ENCODE peak calls at places on chromosomes 5 and 9, in nine cellular contexts. One of them, this sample, is unnamed.
A peak's percentile ranks its signal among the peaks of the same experiment; 100 is the strongest.

GRCh38 chr5:111582962-111583669 is 70.8 kb upstream of the STARD4 start:
- DNase-seq in colonic mucosa: no peak
- DNase-seq in epithelial cell of esophagus: peak; percentile 74
- DNase-seq in heart left ventricle: no peak
- DNase-seq in foreskin fibroblast: peak; percentile 75
- DNase-seq in kidney: no peak
- DNase-seq in upper lobe of left lung: no peak
- DNase-seq in GM20000: no peak
- DNase-seq in CD14-positive monocyte: no peak
- DNase-seq in this sample: no peak

GRCh38 chr5:138353550-138353893 is 1.0 kb downstream of the KDM3B start:
- DNase-seq in colonic mucosa: no peak
- DNase-seq in epithelial cell of esophagus: no peak
- DNase-seq in heart left ventricle: no peak
- DNase-seq in foreskin fibroblast: no peak
- DNase-seq in kidney: no peak
- DNase-seq in upper lobe of left lung: no peak
- DNase-seq in GM20000: peak; percentile 60
- DNase-seq in CD14-positive monocyte: no peak
- DNase-seq in this sample: no peak

GRCh38 chr5:73027816-73028215 is 72.0 kb downstream of the FCHO2 start:
- DNase-seq in colonic mucosa: no peak
- DNase-seq in epithelial cell of esophagus: no peak
- DNase-seq in heart left ventricle: no peak
- DNase-seq in foreskin fibroblast: no peak
- DNase-seq in kidney: no peak
- DNase-seq in upper lobe of left lung: no peak
- DNase-seq in GM20000: no peak
- DNase-seq in CD14-positive monocyte: no peak
- DNase-seq in this sample: no peak

GRCh38 chr5:177350776-177351391 is 584 bp downstream of the LMAN2 start:
- DNase-seq in colonic mucosa: no peak
- DNase-seq in epithelial cell of esophagus: no peak
- DNase-seq in heart left ventricle: no peak
- DNase-seq in foreskin fibroblast: no peak
- DNase-seq in kidney: no peak
- DNase-seq in upper lobe of left lung: no peak
- DNase-seq in GM20000: no peak
- DNase-seq in CD14-positive monocyte: no peak
- DNase-seq in this sample: no peak

GRCh38 chr9:136437430-136437829 is 2.2 kb downstream of the INPP5E start:
- DNase-seq in colonic mucosa: no peak
- DNase-seq in epithelial cell of esophagus: peak; percentile 33
- DNase-seq in heart left ventricle: no peak
- DNase-seq in foreskin fibroblast: peak; percentile 34
- DNase-seq in kidney: peak; percentile 63
- DNase-seq in upper lobe of left lung: peak; percentile 28
- DNase-seq in GM20000: no peak
- DNase-seq in CD14-positive monocyte: no peak
- DNase-seq in this sample: no peak

GRCh38 chr5:126884269-126884819 is 107.4 kb downstream of the LMNB1 start:
- DNase-seq in colonic mucosa: no peak
- DNase-seq in epithelial cell of esophagus: peak; percentile 91
- DNase-seq in heart left ventricle: no peak
- DNase-seq in foreskin fibroblast: peak; percentile 88
- DNase-seq in kidney: no peak
- DNase-seq in upper lobe of left lung: no peak
- DNase-seq in GM20000: no peak
- DNase-seq in CD14-positive monocyte: no peak
- DNase-seq in this sample: no peak

GRCh38 chr5:32852535-32852934 is 141.4 kb downstream of the NPR3 start:
- DNase-seq in colonic mucosa: no peak
- DNase-seq in epithelial cell of esophagus: peak; percentile 36
- DNase-seq in heart left ventricle: no peak
- DNase-seq in foreskin fibroblast: peak; percentile 34
- DNase-seq in kidney: no peak
- DNase-seq in upper lobe of left lung: no peak
- DNase-seq in GM20000: no peak
- DNase-seq in CD14-positive monocyte: no peak
- DNase-seq in this sample: no peak

GRCh38 chr5:95959964-95960801 is 1.5 kb downstream of the ELL2 start:
- DNase-seq in colonic mucosa: peak; percentile 44
- DNase-seq in epithelial cell of esophagus: no peak
- DNase-seq in heart left ventricle: no peak
- DNase-seq in foreskin fibroblast: no peak
- DNase-seq in kidney: no peak
- DNase-seq in upper lobe of left lung: peak; percentile 23
- DNase-seq in GM20000: no peak
- DNase-seq in CD14-positive monocyte: no peak
- DNase-seq in this sample: peak; percentile 25

GRCh38 chr5:114185274-114185673 is 176.6 kb upstream of the KCNN2 start:
- DNase-seq in colonic mucosa: no peak
- DNase-seq in epithelial cell of esophagus: no peak
- DNase-seq in heart left ventricle: peak; percentile 59
- DNase-seq in foreskin fibroblast: peak; percentile 74
- DNase-seq in kidney: no peak
- DNase-seq in upper lobe of left lung: peak; percentile 21
- DNase-seq in GM20000: no peak
- DNase-seq in CD14-positive monocyte: no peak
- DNase-seq in this sample: no peak

GRCh38 chr9:1267581-1267980 is 217.4 kb downstream of the DMRT2 start:
- DNase-seq in colonic mucosa: no peak
- DNase-seq in epithelial cell of esophagus: peak; percentile 29
- DNase-seq in heart left ventricle: no peak
- DNase-seq in foreskin fibroblast: no peak
- DNase-seq in kidney: no peak
- DNase-seq in upper lobe of left lung: peak; percentile 25
- DNase-seq in GM20000: no peak
- DNase-seq in CD14-positive monocyte: no peak
- DNase-seq in this sample: no peak

GRCh38 chr5:83530186-83530585 is 58.6 kb downstream of the VCAN start:
- DNase-seq in colonic mucosa: no peak
- DNase-seq in epithelial cell of esophagus: no peak
- DNase-seq in heart left ventricle: no peak
- DNase-seq in foreskin fibroblast: no peak
- DNase-seq in kidney: no peak
- DNase-seq in upper lobe of left lung: no peak
- DNase-seq in GM20000: no peak
- DNase-seq in CD14-positive monocyte: no peak
- DNase-seq in this sample: no peak

GRCh38 chr5:133460172-133460758 is 152.1 kb downstream of the FSTL4 start:
- DNase-seq in colonic mucosa: no peak
- DNase-seq in epithelial cell of esophagus: peak; percentile 66
- DNase-seq in heart left ventricle: no peak
- DNase-seq in foreskin fibroblast: no peak
- DNase-seq in kidney: no peak
- DNase-seq in upper lobe of left lung: no peak
- DNase-seq in GM20000: peak; percentile 62
- DNase-seq in CD14-positive monocyte: no peak
- DNase-seq in this sample: no peak

GRCh38 chr9:137064027-137064879 is 6.1 kb downstream of the SAPCD2 start:
- DNase-seq in colonic mucosa: peak; percentile 76
- DNase-seq in epithelial cell of esophagus: peak; percentile 48
- DNase-seq in heart left ventricle: peak; percentile 87
- DNase-seq in foreskin fibroblast: no peak
- DNase-seq in kidney: no peak
- DNase-seq in upper lobe of left lung: no peak
- DNase-seq in GM20000: peak; percentile 81
- DNase-seq in CD14-positive monocyte: no peak
- DNase-seq in this sample: peak; percentile 55

GRCh38 chr5:54254482-54255198 is 55.7 kb downstream of the ARL15 start:
- DNase-seq in colonic mucosa: no peak
- DNase-seq in epithelial cell of esophagus: peak; percentile 11
- DNase-seq in heart left ventricle: no peak
- DNase-seq in foreskin fibroblast: no peak
- DNase-seq in kidney: no peak
- DNase-seq in upper lobe of left lung: peak; percentile 27
- DNase-seq in GM20000: no peak
- DNase-seq in CD14-positive monocyte: no peak
- DNase-seq in this sample: no peak

GRCh38 chr5:154771383-154771901 is 16.3 kb downstream of the LARP1 start:
- DNase-seq in colonic mucosa: no peak
- DNase-seq in epithelial cell of esophagus: no peak
- DNase-seq in heart left ventricle: no peak
- DNase-seq in foreskin fibroblast: peak; percentile 79
- DNase-seq in kidney: no peak
- DNase-seq in upper lobe of left lung: no peak
- DNase-seq in GM20000: no peak
- DNase-seq in CD14-positive monocyte: no peak
- DNase-seq in this sample: no peak
- TF ChIP-seq CTCF in colonic mucosa: no peak
- TF ChIP-seq CTCF in epithelial cell of esophagus: no peak
- TF ChIP-seq CTCF in heart left ventricle: no peak
- TF ChIP-seq CTCF in foreskin fibroblast: no peak
- TF ChIP-seq CTCF in kidney: no peak
- TF ChIP-seq CTCF in upper lobe of left lung: no peak
- TF ChIP-seq CTCF in GM20000: no peak
- TF ChIP-seq CTCF in CD14-positive monocyte: no peak
- TF ChIP-seq CTCF in this sample: no peak

GRCh38 chr9:87500894-87501656 is 3.4 kb downstream of the DAPK1 start:
- DNase-seq in colonic mucosa: no peak
- DNase-seq in epithelial cell of esophagus: no peak
- DNase-seq in heart left ventricle: no peak
- DNase-seq in foreskin fibroblast: no peak
- DNase-seq in kidney: no peak
- DNase-seq in upper lobe of left lung: no peak
- DNase-seq in GM20000: no peak
- DNase-seq in CD14-positive monocyte: no peak
- DNase-seq in this sample: no peak

GRCh38 chr9:87501806-87502205 is 4.1 kb downstream of the DAPK1 start:
- DNase-seq in colonic mucosa: no peak
- DNase-seq in epithelial cell of esophagus: no peak
- DNase-seq in heart left ventricle: no peak
- DNase-seq in foreskin fibroblast: no peak
- DNase-seq in kidney: no peak
- DNase-seq in upper lobe of left lung: no peak
- DNase-seq in GM20000: no peak
- DNase-seq in CD14-positive monocyte: no peak
- DNase-seq in this sample: no peak

GRCh38 chr9:87499455-87500015 is 1.9 kb downstream of the DAPK1 start:
- DNase-seq in colonic mucosa: no peak
- DNase-seq in epithelial cell of esophagus: no peak
- DNase-seq in heart left ventricle: no peak
- DNase-seq in foreskin fibroblast: no peak
- DNase-seq in kidney: no peak
- DNase-seq in upper lobe of left lung: no peak
- DNase-seq in GM20000: peak; percentile 70
- DNase-seq in CD14-positive monocyte: no peak
- DNase-seq in this sample: no peak

GRCh38 chr9:87498816-87499454 is 1.3 kb downstream of the DAPK1 start:
- DNase-seq in colonic mucosa: no peak
- DNase-seq in epithelial cell of esophagus: no peak
- DNase-seq in heart left ventricle: no peak
- DNase-seq in foreskin fibroblast: no peak
- DNase-seq in kidney: no peak
- DNase-seq in upper lobe of left lung: no peak
- DNase-seq in GM20000: no peak
- DNase-seq in CD14-positive monocyte: no peak
- DNase-seq in this sample: no peak

GRCh38 chr9:87500491-87500890 is 2.8 kb downstream of the DAPK1 start:
- DNase-seq in colonic mucosa: no peak
- DNase-seq in epithelial cell of esophagus: no peak
- DNase-seq in heart left ventricle: no peak
- DNase-seq in foreskin fibroblast: no peak
- DNase-seq in kidney: no peak
- DNase-seq in upper lobe of left lung: no peak
- DNase-seq in GM20000: peak; percentile 61
- DNase-seq in CD14-positive monocyte: no peak
- DNase-seq in this sample: no peak
- TF ChIP-seq CTCF in colonic mucosa: no peak
- TF ChIP-seq CTCF in epithelial cell of esophagus: no peak
- TF ChIP-seq CTCF in heart left ventricle: no peak
- TF ChIP-seq CTCF in foreskin fibroblast: no peak
- TF ChIP-seq CTCF in kidney: no peak
- TF ChIP-seq CTCF in upper lobe of left lung: peak; percentile 16
- TF ChIP-seq CTCF in GM20000: no peak
- TF ChIP-seq CTCF in CD14-positive monocyte: peak; percentile 39
- TF ChIP-seq CTCF in this sample: no peak

GRCh38 chr9:3954950-3955670 is 344.8 kb downstream of the GLIS3 start:
- DNase-seq in colonic mucosa: no peak
- DNase-seq in epithelial cell of esophagus: no peak
- DNase-seq in heart left ventricle: no peak
- DNase-seq in foreskin fibroblast: peak; percentile 32
- DNase-seq in kidney: no peak
- DNase-seq in upper lobe of left lung: no peak
- DNase-seq in GM20000: no peak
- DNase-seq in CD14-positive monocyte: no peak
- DNase-seq in this sample: no peak

GRCh38 chr9:3948826-3949578 is 350.9 kb downstream of the GLIS3 start:
- DNase-seq in colonic mucosa: no peak
- DNase-seq in epithelial cell of esophagus: no peak
- DNase-seq in heart left ventricle: no peak
- DNase-seq in foreskin fibroblast: peak; percentile 52
- DNase-seq in kidney: no peak
- DNase-seq in upper lobe of left lung: no peak
- DNase-seq in GM20000: no peak
- DNase-seq in CD14-positive monocyte: no peak
- DNase-seq in this sample: no peak

GRCh38 chr9:3949744-3950143 is 350.1 kb downstream of the GLIS3 start:
- DNase-seq in colonic mucosa: no peak
- DNase-seq in epithelial cell of esophagus: no peak
- DNase-seq in heart left ventricle: no peak
- DNase-seq in foreskin fibroblast: no peak
- DNase-seq in kidney: no peak
- DNase-seq in upper lobe of left lung: no peak
- DNase-seq in GM20000: no peak
- DNase-seq in CD14-positive monocyte: no peak
- DNase-seq in this sample: no peak

GRCh38 chr9:3954228-3954949 is 345.5 kb downstream of the GLIS3 start:
- DNase-seq in colonic mucosa: no peak
- DNase-seq in epithelial cell of esophagus: no peak
- DNase-seq in heart left ventricle: no peak
- DNase-seq in foreskin fibroblast: no peak
- DNase-seq in kidney: no peak
- DNase-seq in upper lobe of left lung: no peak
- DNase-seq in GM20000: no peak
- DNase-seq in CD14-positive monocyte: no peak
- DNase-seq in this sample: no peak

GRCh38 chr9:3951266-3951665 is 348.6 kb downstream of the GLIS3 start:
- DNase-seq in colonic mucosa: no peak
- DNase-seq in epithelial cell of esophagus: no peak
- DNase-seq in heart left ventricle: no peak
- DNase-seq in foreskin fibroblast: no peak
- DNase-seq in kidney: no peak
- DNase-seq in upper lobe of left lung: no peak
- DNase-seq in GM20000: no peak
- DNase-seq in CD14-positive monocyte: no peak
- DNase-seq in this sample: no peak
- TF ChIP-seq CTCF in colonic mucosa: no peak
- TF ChIP-seq CTCF in epithelial cell of esophagus: no peak
- TF ChIP-seq CTCF in heart left ventricle: no peak
- TF ChIP-seq CTCF in foreskin fibroblast: no peak
- TF ChIP-seq CTCF in kidney: no peak
- TF ChIP-seq CTCF in upper lobe of left lung: no peak
- TF ChIP-seq CTCF in GM20000: no peak
- TF ChIP-seq CTCF in CD14-positive monocyte: no peak
- TF ChIP-seq CTCF in this sample: no peak

DNA sequence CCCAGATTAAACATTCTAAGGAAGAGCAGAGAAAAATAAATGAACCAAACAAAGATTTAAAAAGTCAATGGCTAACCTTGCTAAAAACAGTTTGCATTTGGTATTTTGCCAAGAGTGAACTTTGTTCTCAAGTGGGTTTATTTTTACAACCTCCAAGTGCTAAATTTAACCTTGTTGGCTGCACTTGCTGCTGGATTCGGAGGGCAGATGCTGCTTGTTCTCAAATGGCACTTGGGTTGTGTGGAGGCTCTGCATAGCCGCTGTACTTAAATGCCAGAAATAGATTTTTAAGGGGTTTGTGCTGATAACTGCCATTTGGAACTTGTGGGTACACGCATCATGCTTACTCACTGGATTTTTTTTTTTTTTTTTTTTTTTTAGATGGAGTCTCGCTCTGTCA is 13.3 kb upstream of the SPATA24 start:
- DNase-seq in colonic mucosa: no peak
- DNase-seq in epithelial cell of esophagus: peak; percentile 26
- DNase-seq in heart left ventricle: no peak
- DNase-seq in foreskin fibroblast: no peak
- DNase-seq in kidney: no peak
- DNase-seq in upper lobe of left lung: no peak
- DNase-seq in GM20000: no peak
- DNase-seq in CD14-positive monocyte: no peak
- DNase-seq in this sample: no peak
- TF ChIP-seq CTCF in colonic mucosa: no peak
- TF ChIP-seq CTCF in epithelial cell of esophagus: no peak
- TF ChIP-seq CTCF in heart left ventricle: no peak
- TF ChIP-seq CTCF in foreskin fibroblast: no peak
- TF ChIP-seq CTCF in kidney: no peak
- TF ChIP-seq CTCF in upper lobe of left lung: no peak
- TF ChIP-seq CTCF in GM20000: no peak
- TF ChIP-seq CTCF in CD14-positive monocyte: no peak
- TF ChIP-seq CTCF in this sample: no peak